ENCODE peak calls at places on chromosomes 13 and 19, in seven cellular contexts. One of them, this sample, is unnamed.

GRCh38 chr13:29621401-29621800 is 25.9 kb upstream of the SLC7A1 start:
- DNase-seq in thoracic aorta: no peak
- DNase-seq in neural progenitor cell: no peak
- DNase-seq in OCI-LY7: no peak
- DNase-seq in esophagus squamous epithelium: no peak
- DNase-seq in Caco-2: no peak
- DNase-seq in AG10803: peak; percentile 53
- DNase-seq in this sample: no peak

GRCh38 chr19:38706792-38707511 is 37.3 kb downstream of the CAPN12 start:
- DNase-seq in thoracic aorta: no peak
- DNase-seq in neural progenitor cell: no peak
- DNase-seq in AG10803: no peak
- DNase-seq in Caco-2: no peak
- DNase-seq in OCI-LY7: no peak
- DNase-seq in esophagus squamous epithelium: no peak
- DNase-seq in this sample: no peak

GRCh38 chr13:88005188-88005587 is 334.0 kb downstream of the SLITRK5 start:
- DNase-seq in OCI-LY7: no peak
- DNase-seq in AG10803: peak; percentile 7
- DNase-seq in neural progenitor cell: no peak
- DNase-seq in thoracic aorta: no peak
- DNase-seq in Caco-2: no peak
- DNase-seq in esophagus squamous epithelium: no peak
- DNase-seq in this sample: no peak

GRCh38 chr19:45798995-45799517 is 6.4 kb upstream of the DMWD start:
- DNase-seq in thoracic aorta: no peak
- DNase-seq in OCI-LY7: peak; percentile 70
- DNase-seq in esophagus squamous epithelium: no peak
- DNase-seq in neural progenitor cell: peak; percentile 72
- DNase-seq in AG10803: peak; percentile 90
- DNase-seq in Caco-2: peak; percentile 79
- DNase-seq in this sample: peak; percentile 63

GRCh38 chr13:36865265-36865664 is 46.2 kb downstream of the RFXAP start:
- DNase-seq in thoracic aorta: no peak
- DNase-seq in AG10803: no peak
- DNase-seq in neural progenitor cell: no peak
- DNase-seq in Caco-2: no peak
- DNase-seq in esophagus squamous epithelium: no peak
- DNase-seq in OCI-LY7: no peak
- DNase-seq in this sample: no peak

GRCh38 chr13:73531014-73531413 is 472.2 kb downstream of the KLF5 start:
- DNase-seq in AG10803: no peak
- DNase-seq in OCI-LY7: no peak
- DNase-seq in neural progenitor cell: no peak
- DNase-seq in Caco-2: no peak
- DNase-seq in thoracic aorta: no peak
- DNase-seq in esophagus squamous epithelium: no peak
- DNase-seq in this sample: no peak

GRCh38 chr13:42474954-42475353 is 99.0 kb upstream of the TNFSF11 start:
- DNase-seq in thoracic aorta: no peak
- DNase-seq in AG10803: no peak
- DNase-seq in neural progenitor cell: no peak
- DNase-seq in OCI-LY7: no peak
- DNase-seq in Caco-2: no peak
- DNase-seq in esophagus squamous epithelium: no peak
- DNase-seq in this sample: no peak

GRCh38 chr13:62643007-62643483 is 1227.4 kb upstream of the PCDH20 start:
- DNase-seq in esophagus squamous epithelium: no peak
- DNase-seq in thoracic aorta: no peak
- DNase-seq in neural progenitor cell: no peak
- DNase-seq in OCI-LY7: no peak
- DNase-seq in Caco-2: no peak
- DNase-seq in AG10803: no peak
- DNase-seq in this sample: no peak

GRCh38 chr19:5170329-5170745 is 170.3 kb downstream of the PTPRS start:
- DNase-seq in Caco-2: peak; percentile 52
- DNase-seq in esophagus squamous epithelium: no peak
- DNase-seq in OCI-LY7: peak; percentile 20
- DNase-seq in AG10803: no peak
- DNase-seq in thoracic aorta: no peak
- DNase-seq in neural progenitor cell: no peak
- DNase-seq in this sample: no peak

GRCh38 chr19:7072541-7072940 is 3.0 kb downstream of the ZNF557 start:
- DNase-seq in neural progenitor cell: no peak
- DNase-seq in AG10803: no peak
- DNase-seq in Caco-2: no peak
- DNase-seq in esophagus squamous epithelium: no peak
- DNase-seq in OCI-LY7: no peak
- DNase-seq in thoracic aorta: no peak
- DNase-seq in this sample: no peak

GRCh38 chr19:16369664-16370576 is 45.3 kb downstream of the KLF2 start:
- DNase-seq in OCI-LY7: no peak
- DNase-seq in esophagus squamous epithelium: no peak
- DNase-seq in Caco-2: no peak
- DNase-seq in AG10803: no peak
- DNase-seq in thoracic aorta: no peak
- DNase-seq in neural progenitor cell: no peak
- DNase-seq in this sample: no peak

GRCh38 chr19:35858311-35858710 is 1.6 kb downstream of the KIRREL2 start:
- DNase-seq in thoracic aorta: no peak
- DNase-seq in Caco-2: no peak
- DNase-seq in AG10803: no peak
- DNase-seq in esophagus squamous epithelium: no peak
- DNase-seq in neural progenitor cell: no peak
- DNase-seq in OCI-LY7: no peak
- DNase-seq in this sample: no peak

GRCh38 chr19:940591-941291 is 14.9 kb downstream of the ARID3A start:
- DNase-seq in OCI-LY7: no peak
- DNase-seq in neural progenitor cell: no peak
- DNase-seq in Caco-2: no peak
- DNase-seq in esophagus squamous epithelium: no peak
- DNase-seq in AG10803: no peak
- DNase-seq in thoracic aorta: peak; percentile 57
- DNase-seq in this sample: no peak

GRCh38 chr19:33064117-33064777 is 441 bp downstream of the RHPN2 start:
- DNase-seq in Caco-2: peak; percentile 87
- DNase-seq in OCI-LY7: peak; percentile 20
- DNase-seq in thoracic aorta: no peak
- DNase-seq in neural progenitor cell: no peak
- DNase-seq in AG10803: no peak
- DNase-seq in esophagus squamous epithelium: no peak
- DNase-seq in this sample: no peak

GRCh38 chr19:34832581-34833112 is 59.6 kb upstream of the ZNF599 start:
- DNase-seq in OCI-LY7: no peak
- DNase-seq in AG10803: no peak
- DNase-seq in thoracic aorta: no peak
- DNase-seq in esophagus squamous epithelium: no peak
- DNase-seq in neural progenitor cell: no peak
- DNase-seq in Caco-2: no peak
- DNase-seq in this sample: no peak

GRCh38 chr13:114140131-114140908 is 7.9 kb upstream of the RASA3 start:
- DNase-seq in Caco-2: no peak
- DNase-seq in neural progenitor cell: no peak
- DNase-seq in esophagus squamous epithelium: no peak
- DNase-seq in AG10803: no peak
- DNase-seq in thoracic aorta: no peak
- DNase-seq in OCI-LY7: no peak
- DNase-seq in this sample: no peak

GRCh38 chr13:91647361-91647970 is 249.0 kb downstream of the GPC5 start:
- DNase-seq in Caco-2: peak; percentile 54
- DNase-seq in OCI-LY7: peak; percentile 72
- DNase-seq in AG10803: no peak
- DNase-seq in neural progenitor cell: peak; percentile 60
- DNase-seq in thoracic aorta: no peak
- DNase-seq in esophagus squamous epithelium: no peak
- DNase-seq in this sample: peak; percentile 66

GRCh38 chr19:18408053-18408476 is 10.6 kb upstream of the LRRC25 start:
- DNase-seq in OCI-LY7: peak; percentile 76
- DNase-seq in thoracic aorta: no peak
- DNase-seq in AG10803: no peak
- DNase-seq in neural progenitor cell: peak; percentile 47
- DNase-seq in esophagus squamous epithelium: no peak
- DNase-seq in Caco-2: peak; percentile 63
- DNase-seq in this sample: no peak

GRCh38 chr19:17352608-17353280 is 15.4 kb downstream of the GTPBP3 start:
- DNase-seq in thoracic aorta: no peak
- DNase-seq in neural progenitor cell: no peak
- DNase-seq in OCI-LY7: no peak
- DNase-seq in AG10803: no peak
- DNase-seq in esophagus squamous epithelium: no peak
- DNase-seq in Caco-2: no peak
- DNase-seq in this sample: no peak

GRCh38 chr13:25699056-25699455 is 327.3 kb downstream of the ATP8A2 start:
- DNase-seq in esophagus squamous epithelium: no peak
- DNase-seq in thoracic aorta: no peak
- DNase-seq in neural progenitor cell: no peak
- DNase-seq in Caco-2: no peak
- DNase-seq in AG10803: no peak
- DNase-seq in OCI-LY7: no peak
- DNase-seq in this sample: no peak

GRCh38 chr19:10088949-10089554 is 2.9 kb downstream of the SHFL start:
- DNase-seq in thoracic aorta: no peak
- DNase-seq in neural progenitor cell: no peak
- DNase-seq in esophagus squamous epithelium: no peak
- DNase-seq in Caco-2: no peak
- DNase-seq in AG10803: no peak
- DNase-seq in OCI-LY7: no peak
- DNase-seq in this sample: no peak

GRCh38 chr13:113121183-113121927 is 1.2 kb upstream of the F10 start:
- DNase-seq in OCI-LY7: no peak
- DNase-seq in neural progenitor cell: no peak
- DNase-seq in esophagus squamous epithelium: no peak
- DNase-seq in Caco-2: no peak
- DNase-seq in thoracic aorta: no peak
- DNase-seq in AG10803: no peak
- DNase-seq in this sample: no peak

DNA sequence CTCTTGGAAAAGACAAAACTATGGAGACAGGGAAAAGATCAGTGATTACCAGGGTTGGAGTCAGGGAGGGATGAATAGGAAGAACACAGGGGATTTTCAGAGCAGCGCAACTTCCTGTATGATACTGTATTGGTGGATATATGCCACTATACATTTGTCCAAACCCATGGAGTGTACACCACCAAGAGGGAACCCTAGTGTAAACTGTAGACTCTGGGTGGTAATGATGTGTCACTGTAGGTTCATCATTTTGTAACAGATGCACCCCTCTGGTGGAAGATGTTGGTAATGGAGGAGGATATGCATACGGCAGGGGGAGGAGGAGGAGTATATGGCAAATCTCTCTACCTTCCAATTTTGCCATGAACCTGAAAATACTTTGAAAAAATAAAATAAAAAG is 68.1 kb downstream of the UFM1 start:
- DNase-seq in esophagus squamous epithelium: no peak
- DNase-seq in OCI-LY7: peak; percentile 20
- DNase-seq in neural progenitor cell: peak; percentile 16
- DNase-seq in thoracic aorta: no peak
- DNase-seq in Caco-2: peak; percentile 68
- DNase-seq in AG10803: peak; percentile 24
- DNase-seq in this sample: no peak
- TF ChIP-seq CTCF in esophagus squamous epithelium: peak; percentile 22
- TF ChIP-seq CTCF in OCI-LY7: peak; percentile 52
- TF ChIP-seq CTCF in neural progenitor cell: peak; percentile 32
- TF ChIP-seq CTCF in thoracic aorta: no peak
- TF ChIP-seq CTCF in Caco-2: peak; percentile 69
- TF ChIP-seq CTCF in AG10803: peak; percentile 57
- TF ChIP-seq CTCF in this sample: peak; percentile 14

DNA sequence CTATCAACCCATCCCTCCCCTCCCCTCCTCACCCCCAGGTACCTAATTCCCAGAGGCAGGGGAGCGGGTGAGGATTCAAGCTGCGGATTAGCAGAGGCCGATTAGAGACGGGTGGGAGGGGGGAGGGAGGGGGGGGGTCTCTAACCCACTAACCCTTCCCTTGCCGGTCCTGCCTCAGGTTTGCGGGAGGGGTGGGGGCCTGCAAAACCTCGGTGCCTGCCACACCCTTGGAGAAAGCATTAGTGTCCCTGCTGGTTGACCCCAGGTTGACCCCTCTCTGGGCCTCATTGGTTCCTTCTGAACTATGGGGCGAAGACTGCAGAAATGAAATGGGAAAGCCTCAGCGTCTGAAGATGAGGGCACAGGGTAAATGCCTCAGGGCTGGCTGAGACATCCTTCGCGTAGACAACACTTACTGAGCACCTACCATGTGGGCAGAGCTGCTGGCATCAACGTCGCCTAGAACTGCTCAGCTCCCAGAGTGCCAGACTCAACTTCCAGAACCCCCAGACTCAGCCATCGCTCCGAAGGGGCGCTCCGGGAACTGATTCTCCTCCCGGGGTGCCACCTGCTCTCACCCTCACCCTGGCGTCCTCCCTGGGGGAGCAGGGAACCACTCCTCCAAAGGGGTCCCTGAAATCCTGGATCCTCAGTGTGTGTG is 8.5 kb upstream of the NFIC start:
- DNase-seq in thoracic aorta: no peak
- DNase-seq in AG10803: no peak
- DNase-seq in esophagus squamous epithelium: no peak
- DNase-seq in Caco-2: no peak
- DNase-seq in OCI-LY7: no peak
- DNase-seq in neural progenitor cell: peak; percentile 68
- DNase-seq in this sample: no peak
- H3K4me3 ChIP-seq in thoracic aorta: peak overlapping the region; percentile 76
- H3K4me3 ChIP-seq in AG10803: no peak overlapping the region
- H3K4me3 ChIP-seq in esophagus squamous epithelium: peak overlapping the region; percentile 85
- H3K4me3 ChIP-seq in Caco-2: no peak overlapping the region
- H3K4me3 ChIP-seq in OCI-LY7: no peak overlapping the region
- H3K4me3 ChIP-seq in neural progenitor cell: peak overlapping the region; percentile 40
- H3K4me3 ChIP-seq in this sample: peak overlapping the region; percentile 50

GRCh38 chr13:51731759-51732158 is 72.2 kb downstream of the DHRS12 start:
- DNase-seq in AG10803: peak; percentile 86
- DNase-seq in Caco-2: no peak
- DNase-seq in neural progenitor cell: no peak
- DNase-seq in OCI-LY7: no peak
- DNase-seq in thoracic aorta: no peak
- DNase-seq in esophagus squamous epithelium: no peak
- DNase-seq in this sample: peak; percentile 22
- TF ChIP-seq CTCF in AG10803: peak; percentile 80
- TF ChIP-seq CTCF in Caco-2: peak; percentile 41
- TF ChIP-seq CTCF in neural progenitor cell: no peak
- TF ChIP-seq CTCF in OCI-LY7: no peak
- TF ChIP-seq CTCF in thoracic aorta: peak; percentile 53
- TF ChIP-seq CTCF in esophagus squamous epithelium: peak; percentile 24
- TF ChIP-seq CTCF in this sample: peak; percentile 28

DNA sequence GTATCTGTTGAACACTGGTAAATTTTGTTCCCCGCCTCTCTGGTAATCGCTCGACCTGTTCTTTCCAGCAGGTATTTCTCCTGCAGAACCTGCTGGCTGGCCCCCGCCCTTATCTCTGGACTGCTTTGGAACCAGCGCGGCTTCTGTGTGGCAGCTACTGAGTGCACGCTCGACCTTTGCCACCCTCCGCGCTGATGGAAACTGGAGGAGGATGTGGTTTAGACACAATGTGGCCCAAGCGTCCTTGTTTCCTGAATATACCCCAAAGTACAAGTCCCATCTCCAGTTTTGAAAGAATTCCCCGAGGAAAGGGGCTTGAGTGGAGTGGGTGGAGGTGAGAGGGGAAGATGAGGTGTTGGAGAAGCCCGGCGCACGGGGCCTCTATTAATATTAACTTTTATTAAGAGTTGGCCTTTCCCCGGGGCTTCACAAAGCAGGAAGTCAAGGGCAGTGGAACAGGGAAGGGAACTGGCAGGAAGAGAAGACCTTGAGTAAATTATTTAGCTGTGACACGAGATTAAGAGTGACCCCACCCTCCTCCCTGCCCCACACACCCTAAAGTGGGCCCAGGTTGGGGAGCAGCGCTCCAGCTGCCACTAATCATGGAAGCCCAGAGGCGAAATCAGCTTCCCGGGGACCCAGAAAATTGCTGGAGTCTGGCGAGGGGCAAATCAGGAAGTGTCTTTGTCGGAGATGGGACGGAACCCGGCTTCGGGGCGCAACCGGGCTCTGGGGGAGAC is 16.0 kb downstream of the CDX2 start:
- DNase-seq in esophagus squamous epithelium: no peak
- DNase-seq in OCI-LY7: no peak
- DNase-seq in thoracic aorta: no peak
- DNase-seq in Caco-2: peak; percentile 85
- DNase-seq in AG10803: no peak
- DNase-seq in neural progenitor cell: peak; percentile 36
- DNase-seq in this sample: no peak
- H3K4me3 ChIP-seq in esophagus squamous epithelium: peak overlapping the region; percentile 16
- H3K4me3 ChIP-seq in OCI-LY7: no peak overlapping the region
- H3K4me3 ChIP-seq in thoracic aorta: peak overlapping the region; percentile 75
- H3K4me3 ChIP-seq in Caco-2: peak overlapping the region; percentile 56
- H3K4me3 ChIP-seq in AG10803: peak overlapping the region; percentile 24
- H3K4me3 ChIP-seq in neural progenitor cell: peak overlapping the region; percentile 45
- H3K4me3 ChIP-seq in this sample: peak overlapping the region; percentile 29

This sample was measured in astrocyte of the cerebellum.